ENCODE peak calls at places on chromosomes 6 and 20, in six cellular contexts. Q is T-cell, W is EH, B is iris pigment epithelial cell, P is EL, K is fibroblast of lung. D is an unnamed sample.

GRCh38 chr6:146282837-146283236 is 254.0 kb downstream of the GRM1 start:
- DNase-seq in Q (no peak), W (no peak), B (no peak), P (no peak), K (no peak), D (no peak)

GRCh38 chr20:32999603-33000250 is 4.5 kb downstream of the SUN5 start:
- DNase-seq in Q (no peak), W (no peak), B (no peak), P (no peak), K (no peak), D (no peak)

GRCh38 chr6:47631248-47632196 is 66.9 kb upstream of the ADGRF4 start:
- DNase-seq in Q (no peak), W (peak; percentile 47), B (peak; percentile 42), P (peak; percentile 55), K (peak; percentile 66), D (peak; percentile 11)

GRCh38 chr6:102986086-102986485 is 1592.6 kb downstream of the GRIK2 start:
- DNase-seq in Q (no peak), W (no peak), B (no peak), P (no peak), K (no peak), D (no peak)

GRCh38 chr6:25874822-25875562 is 949 bp upstream of the SLC17A3 start:
- DNase-seq in Q (no peak), W (no peak), B (no peak), P (no peak), K (no peak), D (no peak)

GRCh38 chr20:37316116-37316774 is 26.8 kb downstream of the MANBAL start:
- DNase-seq in Q (no peak), W (no peak), B (no peak), P (no peak), K (no peak), D (peak; percentile 45)

GRCh38 chr6:3489032-3489757 is 32.3 kb upstream of the SLC22A23 start:
- DNase-seq in Q (no peak), W (peak; percentile 52), B (peak; percentile 6), P (peak; percentile 31), K (no peak), D (peak; percentile 39)

GRCh38 chr6:41470341-41471063 is 75.7 kb upstream of the FOXP4 start:
- DNase-seq in Q (no peak), W (peak; percentile 50), B (peak; percentile 82), P (peak; percentile 63), K (no peak), D (peak; percentile 51)

GRCh38 chr6:163965426-163966348 is 551.2 kb downstream of the QKI start:
- DNase-seq in Q (no peak), W (no peak), B (no peak), P (no peak), K (no peak), D (no peak)

GRCh38 chr20:20373046-20373706 is 5.3 kb downstream of the INSM1 start:
- DNase-seq in Q (no peak), W (peak; percentile 72), B (no peak), P (peak; percentile 63), K (peak; percentile 15), D (no peak)

GRCh38 chr20:23225407-23226060 is 125.1 kb upstream of the NXT1 start:
- DNase-seq in Q (no peak), W (peak; percentile 60), B (peak; percentile 98), P (peak; percentile 43), K (peak; percentile 96), D (peak; percentile 87)

GRCh38 chr6:29953706-29954105 is 11.4 kb downstream of the HLA-A start:
- DNase-seq in Q (no peak), W (peak; percentile 50), B (no peak), P (peak; percentile 37), K (no peak), D (no peak)

GRCh38 chr20:43583982-43584432 is 6.7 kb upstream of the IFT52 start:
- DNase-seq in Q (no peak), W (peak; percentile 98), B (peak; percentile 99), P (peak; percentile 97), K (peak; percentile 99), D (peak; percentile 98)

GRCh38 chr6:112253505-112253841 is 894 bp downstream of the LAMA4 start:
- DNase-seq in Q (no peak), W (peak; percentile 52), B (peak; percentile 46), P (peak; percentile 37), K (no peak), D (no peak)

GRCh38 chr6:164928366-164929154 is 380.8 kb downstream of the C6orf118 start:
- DNase-seq in Q (no peak), W (no peak), B (no peak), P (no peak), K (no peak), D (no peak)

GRCh38 chr6:30810813-30811329 is 66.5 kb upstream of the IER3 start:
- DNase-seq in Q (no peak), W (no peak), B (no peak), P (no peak), K (no peak), D (no peak)

GRCh38 chr20:61414455-61414991 is 162.5 kb downstream of the CDH4 start:
- DNase-seq in Q (no peak), W (no peak), B (no peak), P (no peak), K (no peak), D (no peak)

GRCh38 chr6:44805239-44805849 is 417.8 kb downstream of the CDC5L start:
- DNase-seq in Q (no peak), W (peak; percentile 95), B (peak; percentile 34), P (peak; percentile 69), K (peak; percentile 50), D (no peak)

GRCh38 chr6:135905604-135906300 is 54.3 kb downstream of the PDE7B start:
- DNase-seq in Q (no peak), W (no peak), B (no peak), P (no peak), K (no peak), D (no peak)